ENCODE peak calls at places on chromosomes 6 and 20, in four cellular contexts. X is HFF-Myc, C is breast epithelium, Y is bronchial epithelial cell. D is an unnamed sample.

GRCh38 chr6:5749666-5750215 is 257.0 kb downstream of the NRN1 start:
- DNase-seq in X (no peak), C (no peak), Y (no peak), D (no peak)

GRCh38 chr6:16130932-16131387 is 2.1 kb downstream of the MYLIP start:
- DNase-seq in X (no peak), C (peak; percentile 41), Y (peak; percentile 69), D (no peak)

GRCh38 chr6:125904871-125905270 is 51.7 kb upstream of the HINT3 start:
- DNase-seq in X (no peak), C (no peak), Y (peak; percentile 97), D (no peak)

GRCh38 chr6:42417641-42418112 is 34.0 kb downstream of the TRERF1 start:
- DNase-seq in X (no peak), C (no peak), Y (no peak), D (no peak)

GRCh38 chr6:114301596-114302219 is 41.1 kb downstream of the HS3ST5 start:
- DNase-seq in X (no peak), C (no peak), Y (no peak), D (no peak)

GRCh38 chr6:160102956-160103824 is 18.4 kb upstream of the SLC22A1 start:
- DNase-seq in X (no peak), C (no peak), Y (peak; percentile 22), D (no peak)

GRCh38 chr6:109944448-109944847 is 33.7 kb upstream of the GPR6 start:
- DNase-seq in X (no peak), C (no peak), Y (peak; percentile 91), D (no peak)

GRCh38 chr6:144898052-144898689 is 613.0 kb downstream of the UTRN start:
- DNase-seq in X (no peak), C (no peak), Y (peak; percentile 72), D (no peak)

GRCh38 chr20:34562643-34563042 is 4.1 kb downstream of the MAP1LC3A start:
- DNase-seq in X (no peak), C (no peak), Y (no peak), D (no peak)

GRCh38 chr6:15818491-15818890 is 155.7 kb upstream of the DTNBP1 start:
- DNase-seq in X (no peak), C (no peak), Y (no peak), D (no peak)

GRCh38 chr6:165850434-165851019 is 187.5 kb upstream of the PDE10A start:
- DNase-seq in X (peak; percentile 1), C (peak; percentile 71), Y (peak; percentile 37), D (no peak)

GRCh38 chr6:42260972-42261371 is 43.3 kb upstream of the MRPS10 start:
- DNase-seq in X (no peak), C (no peak), Y (no peak), D (no peak)

GRCh38 chr6:41785689-41786450 is 1.6 kb upstream of the TOMM6 start:
- DNase-seq in X (no peak), C (no peak), Y (no peak), D (no peak)

GRCh38 chr6:32972353-32973143 is 4.2 kb downstream of the BRD2 start:
- DNase-seq in X (no peak), C (no peak), Y (no peak), D (no peak)

GRCh38 chr20:58553841-58554240 is 38.6 kb upstream of the APCDD1L start:
- DNase-seq in X (no peak), C (peak; percentile 19), Y (no peak), D (no peak)

GRCh38 chr6:17389274-17389847 is 4.0 kb upstream of the CAP2 start:
- DNase-seq in X (no peak), C (no peak), Y (peak; percentile 93), D (no peak)

GRCh38 chr6:82646231-82646615 is 282.6 kb downstream of the TPBG start:
- DNase-seq in X (no peak), C (no peak), Y (peak; percentile 83), D (no peak)

GRCh38 chr6:24910331-24910849 is 25.4 kb downstream of the RIPOR2 start:
- DNase-seq in X (no peak), C (no peak), Y (peak; percentile 2), D (no peak)

GRCh38 chr6:30463651-30464618 is 25.4 kb upstream of the HLA-E start:
- DNase-seq in X (no peak), C (no peak), Y (no peak), D (no peak)

GRCh38 chr6:41416165-41416837 is 80.9 kb downstream of the NCR2 start:
- DNase-seq in X (no peak), C (no peak), Y (no peak), D (no peak)

GRCh38 chr6:52664991-52665686 is 5.8 kb upstream of the TMEM14A start:
- DNase-seq in X (no peak), C (no peak), Y (no peak), D (no peak)

GRCh38 chr20:18543932-18544331 is 23.3 kb upstream of the SMIM26 start:
- DNase-seq in X (no peak), C (no peak), Y (no peak), D (no peak)

GRCh38 chr6:147779624-147780023 is 271.1 kb downstream of the SAMD5 start:
- DNase-seq in X (no peak), C (no peak), Y (no peak), D (no peak)
- TF ChIP-seq CTCF in X (no peak), C (no peak), Y (no peak), D (no peak)

GRCh38 chr6:108492131-108492766 is 68.5 kb upstream of the FOXO3 start:
- DNase-seq in X (peak; percentile 20), C (no peak), Y (peak; percentile 67), D (no peak)
- TF ChIP-seq CTCF in X (peak; percentile 48), C (no peak), Y (peak; percentile 43), D (peak; percentile 78)

GRCh38 chr20:21048841-21049273 is 57.3 kb downstream of the LINC00237 start:
- DNase-seq in X (no peak), C (no peak), Y (no peak), D (no peak)

GRCh38 chr20:21050710-21051109 is 55.4 kb downstream of the LINC00237 start:
- DNase-seq in X (no peak), C (no peak), Y (no peak), D (no peak)

GRCh38 chr20:21052686-21053001 is 53.5 kb downstream of the LINC00237 start:
- DNase-seq in X (no peak), C (no peak), Y (no peak), D (no peak)

GRCh38 chr20:21052241-21052640 is 53.9 kb downstream of the LINC00237 start:
- DNase-seq in X (no peak), C (no peak), Y (no peak), D (no peak)

DNA sequence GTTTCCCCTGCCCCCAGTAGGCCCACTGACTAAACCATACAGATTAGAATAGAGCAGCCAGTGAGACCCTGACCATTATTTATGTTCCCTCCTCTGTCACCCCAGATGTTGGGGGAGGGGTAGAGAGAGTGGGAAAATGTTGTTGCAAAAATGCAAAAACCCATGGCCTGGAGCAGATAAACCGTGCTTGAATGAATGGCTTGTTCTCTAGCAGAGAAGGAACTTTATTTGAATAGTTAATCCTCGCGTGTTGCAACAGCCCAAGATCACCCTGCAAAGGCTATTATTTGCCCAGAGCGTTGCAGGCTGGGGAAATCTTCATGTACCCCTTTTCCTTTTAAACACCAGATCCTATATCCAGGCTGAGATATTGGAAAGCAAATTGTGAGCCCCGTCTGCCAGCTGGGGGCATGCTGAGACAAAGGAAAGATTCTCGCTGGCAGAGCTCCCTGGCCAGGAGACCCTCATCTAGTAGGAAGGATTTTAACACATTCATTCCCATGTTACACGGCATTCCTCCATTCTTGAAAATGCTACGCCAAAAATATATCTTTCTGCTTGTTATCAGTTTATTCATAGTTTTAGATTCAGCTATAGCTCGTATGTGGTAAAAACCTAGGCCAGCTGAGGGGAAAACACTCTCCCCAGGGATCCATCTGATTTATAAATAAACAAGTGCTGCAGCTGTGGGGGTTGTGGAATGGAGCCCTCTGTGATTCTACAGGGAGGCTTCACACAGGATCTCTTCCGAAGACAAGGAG is 53.0 kb downstream of the LINC00237 start:
- DNase-seq in X (no peak), C (no peak), Y (no peak), D (no peak)
- TF ChIP-seq CTCF in X (no peak), C (no peak), Y (no peak), D (no peak)

DNA sequence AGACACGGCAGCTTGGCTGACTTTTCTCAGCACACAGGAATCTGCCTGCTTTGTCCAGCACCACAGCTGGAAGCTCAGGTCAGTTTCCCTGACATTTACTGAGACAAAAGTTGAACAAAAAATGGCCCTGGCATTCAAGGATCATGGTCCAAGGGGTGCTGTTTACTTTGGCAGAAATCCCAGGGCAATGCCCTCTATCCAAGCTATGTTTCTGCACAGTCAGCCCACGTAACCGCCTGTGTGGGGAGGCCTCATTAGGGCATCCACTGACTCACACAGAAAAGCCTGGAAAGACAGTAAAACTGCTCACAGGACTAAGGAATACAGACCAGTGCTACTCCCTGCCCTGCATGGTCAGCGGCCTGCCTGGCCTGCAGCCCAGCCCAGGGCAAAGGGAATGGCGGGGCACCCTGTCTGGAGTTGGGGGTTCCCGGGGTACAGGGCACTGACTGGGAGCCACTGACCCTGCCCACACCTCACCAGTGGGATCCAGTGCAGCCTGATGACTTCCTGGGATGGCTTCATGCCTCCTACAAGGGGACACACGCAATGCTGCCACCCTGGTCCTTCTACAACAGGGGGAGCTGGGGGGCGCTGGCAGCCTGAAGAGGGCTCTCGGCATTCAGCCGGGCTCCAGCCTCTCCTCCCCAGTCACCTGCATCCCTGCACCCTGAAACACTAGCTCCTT is 77.1 kb downstream of the NINL start:
- DNase-seq in X (no peak), C (no peak), Y (peak; percentile 18), D (no peak)
- TF ChIP-seq CTCF in X (no peak), C (no peak), Y (no peak), D (no peak)

GRCh38 chr6:44898296-44898930 is 429.7 kb upstream of the RUNX2 start:
- DNase-seq in X (peak; percentile 71), C (no peak), Y (no peak), D (no peak)

GRCh38 chr6:44896701-44897100 is 431.4 kb upstream of the RUNX2 start:
- DNase-seq in X (no peak), C (no peak), Y (no peak), D (no peak)

GRCh38 chr6:44892579-44892978 is 435.6 kb upstream of the RUNX2 start:
- DNase-seq in X (no peak), C (no peak), Y (no peak), D (no peak)

DNA sequence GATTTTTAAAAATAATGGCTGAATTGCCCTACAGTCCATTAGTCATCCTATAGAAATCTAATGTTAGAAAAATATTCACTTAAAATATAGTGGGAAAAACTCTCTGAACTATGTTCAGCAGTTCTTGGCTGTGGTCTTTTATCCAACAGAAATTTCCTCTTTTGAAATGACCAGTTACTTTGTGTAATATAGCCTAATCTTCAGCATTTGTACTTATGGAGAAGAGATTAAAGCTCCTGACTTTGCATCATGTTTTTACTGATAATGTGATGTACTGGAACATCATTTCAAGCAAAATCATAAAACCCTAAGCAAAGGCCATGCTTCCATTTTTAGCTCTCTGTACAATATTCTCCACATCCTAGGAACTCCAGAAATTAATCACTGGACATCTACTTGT is 430.8 kb upstream of the RUNX2 start:
- DNase-seq in X (no peak), C (no peak), Y (no peak), D (no peak)
- TF ChIP-seq CTCF in X (no peak), C (no peak), Y (no peak), D (no peak)

DNA sequence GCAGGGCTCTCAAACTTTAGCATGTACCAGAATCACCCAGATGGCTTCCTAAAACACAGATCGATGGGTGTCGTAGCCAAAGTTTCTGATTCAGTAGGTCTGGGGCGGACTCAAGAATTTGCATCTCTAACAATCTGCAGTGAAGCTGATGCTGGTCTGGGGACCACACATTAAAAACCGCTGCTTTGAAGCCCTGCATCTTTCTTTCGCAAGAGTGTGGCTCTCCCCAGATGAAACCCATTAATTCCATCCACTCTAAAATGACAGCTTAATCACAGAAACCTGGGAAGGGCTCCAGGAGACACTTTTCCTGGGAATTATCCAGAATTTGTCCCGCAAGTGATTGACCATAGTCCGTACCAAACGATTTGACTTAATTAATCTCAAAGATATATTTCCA is 319.8 kb upstream of the PLCB4 start:
- DNase-seq in X (no peak), C (no peak), Y (no peak), D (no peak)
- TF ChIP-seq CTCF in X (no peak), C (no peak), Y (no peak), D (no peak)